ENCODE peak calls at places on chromosomes 4 and X, in ten cellular contexts. One of them, this sample, is unnamed.

GRCh38 chrX:49850028-49850427 is 20.9 kb downstream of the PAGE4 start:
- DNase-seq in stomach: no peak
- DNase-seq in A549: no peak
- DNase-seq in PC-3: no peak
- DNase-seq in breast epithelium: no peak
- DNase-seq in transverse colon: no peak
- DNase-seq in fibroblast of lung: no peak
- DNase-seq in left ventricle myocardium inferior: no peak
- DNase-seq in CD4-positive, alpha-beta T cell: no peak
- DNase-seq in AG04450: no peak
- DNase-seq in this sample: no peak

GRCh38 chr4:74395633-74396032 is 30.7 kb downstream of the EREG start:
- DNase-seq in stomach: no peak
- DNase-seq in A549: no peak
- DNase-seq in PC-3: no peak
- DNase-seq in breast epithelium: no peak
- DNase-seq in transverse colon: no peak
- DNase-seq in fibroblast of lung: peak
- DNase-seq in left ventricle myocardium inferior: no peak
- DNase-seq in CD4-positive, alpha-beta T cell: no peak
- DNase-seq in AG04450: no peak
- DNase-seq in this sample: no peak

GRCh38 chr4:47074836-47075235 is 43.5 kb downstream of the GABRB1 start:
- DNase-seq in stomach: no peak
- DNase-seq in A549: no peak
- DNase-seq in PC-3: no peak
- DNase-seq in breast epithelium: no peak
- DNase-seq in transverse colon: no peak
- DNase-seq in fibroblast of lung: peak
- DNase-seq in left ventricle myocardium inferior: no peak
- DNase-seq in CD4-positive, alpha-beta T cell: no peak
- DNase-seq in AG04450: no peak
- DNase-seq in this sample: no peak

GRCh38 chr4:109879636-109880314 is 31.9 kb downstream of the LRIT3 start:
- DNase-seq in stomach: no peak
- DNase-seq in A549: no peak
- DNase-seq in PC-3: no peak
- DNase-seq in breast epithelium: no peak
- DNase-seq in transverse colon: no peak
- DNase-seq in fibroblast of lung: no peak
- DNase-seq in left ventricle myocardium inferior: no peak
- DNase-seq in CD4-positive, alpha-beta T cell: no peak
- DNase-seq in AG04450: no peak
- DNase-seq in this sample: no peak

GRCh38 chr4:184911310-184911709 is 85.5 kb upstream of the ACSL1 start:
- DNase-seq in stomach: peak
- DNase-seq in A549: no peak
- DNase-seq in PC-3: peak
- DNase-seq in breast epithelium: no peak
- DNase-seq in transverse colon: peak
- DNase-seq in fibroblast of lung: peak
- DNase-seq in left ventricle myocardium inferior: no peak
- DNase-seq in CD4-positive, alpha-beta T cell: no peak
- DNase-seq in AG04450: no peak
- DNase-seq in this sample: no peak

GRCh38 chr4:102760645-102761477 is at the start of gene MANBA:
- DNase-seq in stomach: peak
- DNase-seq in A549: peak
- DNase-seq in PC-3: peak
- DNase-seq in breast epithelium: peak
- DNase-seq in transverse colon: peak
- DNase-seq in fibroblast of lung: peak
- DNase-seq in left ventricle myocardium inferior: peak
- DNase-seq in CD4-positive, alpha-beta T cell: peak
- DNase-seq in AG04450: no peak
- DNase-seq in this sample: peak

GRCh38 chrX:134636859-134637258 is 21.4 kb downstream of the PLAC1 start:
- DNase-seq in stomach: no peak
- DNase-seq in A549: no peak
- DNase-seq in PC-3: no peak
- DNase-seq in breast epithelium: no peak
- DNase-seq in transverse colon: no peak
- DNase-seq in fibroblast of lung: peak
- DNase-seq in left ventricle myocardium inferior: no peak
- DNase-seq in CD4-positive, alpha-beta T cell: no peak
- DNase-seq in AG04450: no peak
- DNase-seq in this sample: no peak

GRCh38 chr4:174749091-174749490 is 80.0 kb downstream of the GLRA3 start:
- DNase-seq in stomach: no peak
- DNase-seq in A549: no peak
- DNase-seq in PC-3: no peak
- DNase-seq in breast epithelium: no peak
- DNase-seq in transverse colon: no peak
- DNase-seq in fibroblast of lung: peak
- DNase-seq in left ventricle myocardium inferior: no peak
- DNase-seq in CD4-positive, alpha-beta T cell: no peak
- DNase-seq in AG04450: no peak
- DNase-seq in this sample: no peak

GRCh38 chrX:103687696-103688191 is 1.2 kb upstream of the MORF4L2 start:
- DNase-seq in stomach: peak
- DNase-seq in A549: peak
- DNase-seq in PC-3: peak
- DNase-seq in breast epithelium: peak
- DNase-seq in transverse colon: peak
- DNase-seq in fibroblast of lung: peak
- DNase-seq in left ventricle myocardium inferior: peak
- DNase-seq in CD4-positive, alpha-beta T cell: peak
- DNase-seq in AG04450: no peak
- DNase-seq in this sample: peak

GRCh38 chrX:103686199-103687072 is at the start of gene MORF4L2:
- DNase-seq in stomach: peak
- DNase-seq in A549: peak
- DNase-seq in PC-3: peak
- DNase-seq in breast epithelium: peak
- DNase-seq in transverse colon: peak
- DNase-seq in fibroblast of lung: peak
- DNase-seq in left ventricle myocardium inferior: peak
- DNase-seq in CD4-positive, alpha-beta T cell: peak
- DNase-seq in AG04450: peak
- DNase-seq in this sample: peak

GRCh38 chrX:103685396-103685795 is 1.1 kb downstream of the MORF4L2 start:
- DNase-seq in stomach: no peak
- DNase-seq in A549: peak
- DNase-seq in PC-3: no peak
- DNase-seq in breast epithelium: no peak
- DNase-seq in transverse colon: no peak
- DNase-seq in fibroblast of lung: no peak
- DNase-seq in left ventricle myocardium inferior: no peak
- DNase-seq in CD4-positive, alpha-beta T cell: no peak
- DNase-seq in AG04450: no peak
- DNase-seq in this sample: no peak

GRCh38 chrX:103688949-103689348 is 2.5 kb upstream of the MORF4L2 start:
- DNase-seq in stomach: no peak
- DNase-seq in A549: peak
- DNase-seq in PC-3: peak
- DNase-seq in breast epithelium: no peak
- DNase-seq in transverse colon: no peak
- DNase-seq in fibroblast of lung: peak
- DNase-seq in left ventricle myocardium inferior: no peak
- DNase-seq in CD4-positive, alpha-beta T cell: no peak
- DNase-seq in AG04450: no peak
- DNase-seq in this sample: no peak

DNA sequence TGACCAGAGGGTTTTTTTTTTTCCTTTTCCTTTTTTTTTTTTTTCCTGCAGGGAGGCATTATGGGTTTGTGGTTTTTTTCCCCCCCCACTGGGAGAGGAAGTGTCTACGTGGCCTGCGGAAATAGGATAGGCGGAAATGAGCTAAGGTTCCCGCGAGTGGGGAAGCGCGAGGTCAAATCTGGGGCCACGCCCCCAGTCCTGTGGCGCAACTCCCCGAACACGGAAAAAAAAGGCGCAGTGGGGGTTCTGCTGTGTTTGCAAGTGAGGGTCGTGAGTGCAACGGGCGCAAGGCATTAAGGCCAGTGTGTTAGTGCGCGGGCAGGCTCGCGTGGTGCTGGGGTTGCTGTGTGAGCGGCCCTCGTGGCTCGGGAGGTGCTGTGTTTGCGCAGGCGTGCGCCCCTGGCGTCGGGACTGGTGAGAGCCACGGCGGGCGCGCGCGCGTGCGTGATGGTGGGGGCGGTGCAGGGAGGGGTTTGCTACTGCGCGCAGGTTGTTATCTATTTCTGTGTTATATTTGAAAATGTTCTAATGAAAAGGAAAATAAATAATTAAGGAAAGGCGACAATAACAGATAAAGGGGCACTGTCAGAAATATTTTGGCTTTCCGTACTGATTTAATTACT is 685 bp upstream of the MORF4L2 start:
- DNase-seq in stomach: peak
- DNase-seq in A549: peak
- DNase-seq in PC-3: peak
- DNase-seq in breast epithelium: peak
- DNase-seq in transverse colon: peak
- DNase-seq in fibroblast of lung: peak
- DNase-seq in left ventricle myocardium inferior: peak
- DNase-seq in CD4-positive, alpha-beta T cell: peak
- DNase-seq in AG04450: peak
- DNase-seq in this sample: peak
- TF ChIP-seq CTCF in stomach: peak
- TF ChIP-seq CTCF in A549: no peak
- TF ChIP-seq CTCF in PC-3: no peak
- TF ChIP-seq CTCF in breast epithelium: peak
- TF ChIP-seq CTCF in transverse colon: peak
- TF ChIP-seq CTCF in fibroblast of lung: peak
- TF ChIP-seq CTCF in left ventricle myocardium inferior: peak
- TF ChIP-seq CTCF in CD4-positive, alpha-beta T cell: peak
- TF ChIP-seq CTCF in AG04450: peak
- TF ChIP-seq CTCF in this sample: peak

GRCh38 chr4:6472387-6473263 is at the start of gene PPP2R2C:
- DNase-seq in stomach: no peak
- DNase-seq in A549: peak
- DNase-seq in PC-3: peak
- DNase-seq in breast epithelium: peak
- DNase-seq in transverse colon: no peak
- DNase-seq in fibroblast of lung: no peak
- DNase-seq in left ventricle myocardium inferior: no peak
- DNase-seq in CD4-positive, alpha-beta T cell: no peak
- DNase-seq in AG04450: no peak
- DNase-seq in this sample: no peak

GRCh38 chr4:6475492-6476020 is 3.1 kb upstream of the PPP2R2C start:
- DNase-seq in stomach: no peak
- DNase-seq in A549: no peak
- DNase-seq in PC-3: no peak
- DNase-seq in breast epithelium: peak
- DNase-seq in transverse colon: no peak
- DNase-seq in fibroblast of lung: no peak
- DNase-seq in left ventricle myocardium inferior: no peak
- DNase-seq in CD4-positive, alpha-beta T cell: no peak
- DNase-seq in AG04450: no peak
- DNase-seq in this sample: no peak

GRCh38 chr4:6473264-6474052 is 1.0 kb upstream of the PPP2R2C start:
- DNase-seq in stomach: no peak
- DNase-seq in A549: no peak
- DNase-seq in PC-3: no peak
- DNase-seq in breast epithelium: peak
- DNase-seq in transverse colon: no peak
- DNase-seq in fibroblast of lung: no peak
- DNase-seq in left ventricle myocardium inferior: no peak
- DNase-seq in CD4-positive, alpha-beta T cell: no peak
- DNase-seq in AG04450: no peak
- DNase-seq in this sample: no peak

GRCh38 chr4:6474705-6475457 is 2.5 kb upstream of the PPP2R2C start:
- DNase-seq in stomach: no peak
- DNase-seq in A549: no peak
- DNase-seq in PC-3: no peak
- DNase-seq in breast epithelium: peak
- DNase-seq in transverse colon: no peak
- DNase-seq in fibroblast of lung: no peak
- DNase-seq in left ventricle myocardium inferior: no peak
- DNase-seq in CD4-positive, alpha-beta T cell: no peak
- DNase-seq in AG04450: no peak
- DNase-seq in this sample: no peak

GRCh38 chr4:6474053-6474568 is 1.7 kb upstream of the PPP2R2C start:
- DNase-seq in stomach: no peak
- DNase-seq in A549: peak
- DNase-seq in PC-3: no peak
- DNase-seq in breast epithelium: peak
- DNase-seq in transverse colon: no peak
- DNase-seq in fibroblast of lung: no peak
- DNase-seq in left ventricle myocardium inferior: no peak
- DNase-seq in CD4-positive, alpha-beta T cell: no peak
- DNase-seq in AG04450: no peak
- DNase-seq in this sample: no peak
- H3K27ac ChIP-seq in stomach: no peak
- H3K27ac ChIP-seq in A549: no peak
- H3K27ac ChIP-seq in PC-3: no peak
- H3K27ac ChIP-seq in breast epithelium: no peak
- H3K27ac ChIP-seq in transverse colon: no peak
- H3K27ac ChIP-seq in fibroblast of lung: no peak
- H3K27ac ChIP-seq in left ventricle myocardium inferior: no peak
- H3K27ac ChIP-seq in CD4-positive, alpha-beta T cell: no peak
- H3K27ac ChIP-seq in AG04450: no peak
- H3K27ac ChIP-seq in this sample: no peak

DNA sequence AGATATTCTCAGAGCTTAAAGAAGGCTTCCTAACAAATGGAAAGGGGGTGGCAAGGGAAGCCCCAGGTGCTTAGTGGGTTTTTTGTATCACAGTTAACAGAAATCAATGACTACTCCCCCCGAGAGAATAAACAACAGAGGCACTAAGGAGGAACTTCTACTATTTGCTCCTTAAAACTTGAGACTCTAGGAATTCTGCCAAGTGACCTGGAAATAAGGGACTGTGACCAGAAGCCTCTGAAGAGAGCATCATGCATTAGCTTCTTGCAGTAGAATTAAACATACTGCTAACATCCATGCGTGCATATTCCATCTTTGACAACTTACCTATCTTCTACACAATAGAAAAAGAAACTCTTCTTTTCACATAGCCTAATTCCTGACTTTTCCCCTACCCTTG is 86.8 kb downstream of the CAMK2D start:
- DNase-seq in stomach: no peak
- DNase-seq in A549: no peak
- DNase-seq in PC-3: no peak
- DNase-seq in breast epithelium: no peak
- DNase-seq in transverse colon: no peak
- DNase-seq in fibroblast of lung: no peak
- DNase-seq in left ventricle myocardium inferior: no peak
- DNase-seq in CD4-positive, alpha-beta T cell: no peak
- DNase-seq in AG04450: no peak
- DNase-seq in this sample: no peak
- TF ChIP-seq CTCF in stomach: no peak
- TF ChIP-seq CTCF in A549: no peak
- TF ChIP-seq CTCF in PC-3: no peak
- TF ChIP-seq CTCF in breast epithelium: no peak
- TF ChIP-seq CTCF in transverse colon: no peak
- TF ChIP-seq CTCF in fibroblast of lung: no peak
- TF ChIP-seq CTCF in left ventricle myocardium inferior: no peak
- TF ChIP-seq CTCF in CD4-positive, alpha-beta T cell: no peak
- TF ChIP-seq CTCF in AG04450: no peak
- TF ChIP-seq CTCF in this sample: no peak

GRCh38 chr4:83255584-83255983 is 29.0 kb downstream of the COQ2 start:
- DNase-seq in stomach: no peak
- DNase-seq in A549: peak
- DNase-seq in PC-3: peak
- DNase-seq in breast epithelium: no peak
- DNase-seq in transverse colon: no peak
- DNase-seq in fibroblast of lung: peak
- DNase-seq in left ventricle myocardium inferior: no peak
- DNase-seq in CD4-positive, alpha-beta T cell: no peak
- DNase-seq in AG04450: no peak
- DNase-seq in this sample: no peak

GRCh38 chr4:83257811-83258210 is 26.8 kb downstream of the COQ2 start:
- DNase-seq in stomach: no peak
- DNase-seq in A549: no peak
- DNase-seq in PC-3: no peak
- DNase-seq in breast epithelium: no peak
- DNase-seq in transverse colon: no peak
- DNase-seq in fibroblast of lung: no peak
- DNase-seq in left ventricle myocardium inferior: no peak
- DNase-seq in CD4-positive, alpha-beta T cell: no peak
- DNase-seq in AG04450: no peak
- DNase-seq in this sample: no peak

GRCh38 chr4:83259586-83259985 is 25.0 kb downstream of the COQ2 start:
- DNase-seq in stomach: no peak
- DNase-seq in A549: no peak
- DNase-seq in PC-3: no peak
- DNase-seq in breast epithelium: no peak
- DNase-seq in transverse colon: no peak
- DNase-seq in fibroblast of lung: no peak
- DNase-seq in left ventricle myocardium inferior: no peak
- DNase-seq in CD4-positive, alpha-beta T cell: no peak
- DNase-seq in AG04450: no peak
- DNase-seq in this sample: no peak

GRCh38 chr4:83261307-83261706 is 23.3 kb downstream of the COQ2 start:
- DNase-seq in stomach: no peak
- DNase-seq in A549: no peak
- DNase-seq in PC-3: no peak
- DNase-seq in breast epithelium: no peak
- DNase-seq in transverse colon: peak
- DNase-seq in fibroblast of lung: no peak
- DNase-seq in left ventricle myocardium inferior: no peak
- DNase-seq in CD4-positive, alpha-beta T cell: no peak
- DNase-seq in AG04450: no peak
- DNase-seq in this sample: no peak

DNA sequence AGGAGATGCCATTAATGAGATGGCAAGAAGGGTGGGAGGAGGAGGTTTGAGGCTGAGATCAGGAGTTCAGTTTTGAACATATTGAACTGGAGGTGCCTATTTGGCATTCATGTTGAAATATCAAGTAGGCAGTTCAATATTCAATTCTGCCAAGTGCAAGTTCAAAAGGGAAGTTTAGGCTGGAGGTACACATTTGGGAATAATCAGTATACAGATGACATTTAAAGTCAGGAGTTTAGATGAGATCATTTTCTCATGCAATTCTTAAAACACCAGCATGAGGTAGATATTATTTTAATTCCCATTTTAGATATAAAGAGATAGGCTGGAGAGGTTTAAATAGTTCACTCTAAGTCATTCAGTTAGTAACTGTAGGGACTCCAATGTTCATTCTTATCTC is 26.1 kb downstream of the COQ2 start:
- DNase-seq in stomach: no peak
- DNase-seq in A549: no peak
- DNase-seq in PC-3: no peak
- DNase-seq in breast epithelium: no peak
- DNase-seq in transverse colon: no peak
- DNase-seq in fibroblast of lung: no peak
- DNase-seq in left ventricle myocardium inferior: no peak
- DNase-seq in CD4-positive, alpha-beta T cell: no peak
- DNase-seq in AG04450: no peak
- DNase-seq in this sample: no peak
- H3K27ac ChIP-seq in stomach: no peak
- H3K27ac ChIP-seq in A549: peak
- H3K27ac ChIP-seq in PC-3: no peak
- H3K27ac ChIP-seq in breast epithelium: no peak
- H3K27ac ChIP-seq in transverse colon: no peak
- H3K27ac ChIP-seq in fibroblast of lung: peak
- H3K27ac ChIP-seq in left ventricle myocardium inferior: no peak
- H3K27ac ChIP-seq in CD4-positive, alpha-beta T cell: no peak
- H3K27ac ChIP-seq in AG04450: no peak
- H3K27ac ChIP-seq in this sample: peak

This sample was measured in uterus.